ENCODE peak calls at places on chromosomes 12 and 14, in seven cellular contexts. One of them, this sample, is unnamed.
A peak's percentile ranks its signal among the peaks of the same experiment; 100 is the strongest.

GRCh38 chr12:111775205-111776193 is 8.8 kb downstream of the ALDH2 start:
- DNase-seq in body of pancreas: peak; percentile 89
- DNase-seq in foreskin fibroblast: no peak
- DNase-seq in IMR-90: peak; percentile 93
- DNase-seq in T-helper 9 cell: no peak
- DNase-seq in uterus: peak; percentile 90
- DNase-seq in EH: peak; percentile 63
- DNase-seq in this sample: no peak

GRCh38 chr14:100076133-100076532 is 10.9 kb downstream of the EVL start:
- DNase-seq in body of pancreas: no peak
- DNase-seq in uterus: no peak
- DNase-seq in IMR-90: peak; percentile 40
- DNase-seq in EH: peak; percentile 62
- DNase-seq in foreskin fibroblast: peak; percentile 20
- DNase-seq in T-helper 9 cell: no peak
- DNase-seq in this sample: no peak

GRCh38 chr12:48189331-48190125 is 6.1 kb downstream of the CCDC184 start:
- DNase-seq in T-helper 9 cell: peak; percentile 57
- DNase-seq in uterus: peak; percentile 75
- DNase-seq in body of pancreas: peak; percentile 79
- DNase-seq in foreskin fibroblast: peak; percentile 51
- DNase-seq in IMR-90: peak; percentile 67
- DNase-seq in EH: peak; percentile 71
- DNase-seq in this sample: peak; percentile 56

GRCh38 chr12:30678221-30678620 is 17.4 kb downstream of the IPO8 start:
- DNase-seq in T-helper 9 cell: no peak
- DNase-seq in uterus: no peak
- DNase-seq in EH: no peak
- DNase-seq in IMR-90: no peak
- DNase-seq in foreskin fibroblast: no peak
- DNase-seq in body of pancreas: no peak
- DNase-seq in this sample: no peak

GRCh38 chr12:26471560-26471959 is 276.2 kb downstream of the SSPN start:
- DNase-seq in T-helper 9 cell: no peak
- DNase-seq in uterus: no peak
- DNase-seq in EH: peak; percentile 56
- DNase-seq in body of pancreas: no peak
- DNase-seq in IMR-90: peak; percentile 68
- DNase-seq in foreskin fibroblast: peak; percentile 25
- DNase-seq in this sample: no peak

GRCh38 chr12:7667025-7667575 is 1.4 kb upstream of the APOBEC1 start:
- DNase-seq in uterus: no peak
- DNase-seq in T-helper 9 cell: no peak
- DNase-seq in body of pancreas: no peak
- DNase-seq in IMR-90: no peak
- DNase-seq in EH: peak; percentile 5
- DNase-seq in foreskin fibroblast: no peak
- DNase-seq in this sample: no peak

GRCh38 chr12:125023065-125023464 is 29.6 kb downstream of the BRI3BP start:
- DNase-seq in EH: no peak
- DNase-seq in IMR-90: no peak
- DNase-seq in T-helper 9 cell: no peak
- DNase-seq in uterus: no peak
- DNase-seq in body of pancreas: no peak
- DNase-seq in foreskin fibroblast: no peak
- DNase-seq in this sample: no peak

GRCh38 chr12:65984227-65984479 is 146.4 kb downstream of the LLPH start:
- DNase-seq in T-helper 9 cell: no peak
- DNase-seq in body of pancreas: no peak
- DNase-seq in uterus: no peak
- DNase-seq in foreskin fibroblast: no peak
- DNase-seq in IMR-90: no peak
- DNase-seq in EH: no peak
- DNase-seq in this sample: no peak

GRCh38 chr12:66025477-66025876 is 105.1 kb downstream of the LLPH start:
- DNase-seq in uterus: no peak
- DNase-seq in body of pancreas: no peak
- DNase-seq in EH: no peak
- DNase-seq in IMR-90: no peak
- DNase-seq in foreskin fibroblast: no peak
- DNase-seq in T-helper 9 cell: no peak
- DNase-seq in this sample: no peak

GRCh38 chr14:67773844-67774377 is 42.5 kb downstream of the ZFYVE26 start:
- DNase-seq in T-helper 9 cell: no peak
- DNase-seq in EH: no peak
- DNase-seq in IMR-90: no peak
- DNase-seq in foreskin fibroblast: no peak
- DNase-seq in uterus: no peak
- DNase-seq in body of pancreas: no peak
- DNase-seq in this sample: no peak

GRCh38 chr12:12673296-12673695 is 22.7 kb downstream of the GPR19 start:
- DNase-seq in EH: no peak
- DNase-seq in IMR-90: peak; percentile 13
- DNase-seq in foreskin fibroblast: no peak
- DNase-seq in body of pancreas: no peak
- DNase-seq in T-helper 9 cell: no peak
- DNase-seq in uterus: no peak
- DNase-seq in this sample: no peak

GRCh38 chr12:94851396-94852025 is 152.0 kb downstream of the NDUFA12 start:
- DNase-seq in T-helper 9 cell: no peak
- DNase-seq in EH: no peak
- DNase-seq in IMR-90: no peak
- DNase-seq in foreskin fibroblast: no peak
- DNase-seq in uterus: no peak
- DNase-seq in body of pancreas: no peak
- DNase-seq in this sample: no peak

GRCh38 chr12:48776956-48777355 is 11.9 kb downstream of the ADCY6 start:
- DNase-seq in EH: no peak
- DNase-seq in uterus: no peak
- DNase-seq in foreskin fibroblast: no peak
- DNase-seq in T-helper 9 cell: no peak
- DNase-seq in body of pancreas: no peak
- DNase-seq in IMR-90: no peak
- DNase-seq in this sample: no peak

GRCh38 chr12:2823483-2823882 is 11.0 kb downstream of the ITFG2 start:
- DNase-seq in T-helper 9 cell: no peak
- DNase-seq in IMR-90: no peak
- DNase-seq in body of pancreas: no peak
- DNase-seq in foreskin fibroblast: no peak
- DNase-seq in EH: no peak
- DNase-seq in uterus: no peak
- DNase-seq in this sample: no peak

GRCh38 chr12:89770391-89770790 is 61.8 kb upstream of the ATP2B1 start:
- DNase-seq in foreskin fibroblast: no peak
- DNase-seq in IMR-90: no peak
- DNase-seq in T-helper 9 cell: no peak
- DNase-seq in uterus: no peak
- DNase-seq in EH: peak; percentile 76
- DNase-seq in body of pancreas: no peak
- DNase-seq in this sample: no peak

GRCh38 chr12:80690513-80690912 is 16.9 kb upstream of the MYF6 start:
- DNase-seq in uterus: no peak
- DNase-seq in body of pancreas: no peak
- DNase-seq in IMR-90: no peak
- DNase-seq in EH: no peak
- DNase-seq in foreskin fibroblast: no peak
- DNase-seq in T-helper 9 cell: no peak
- DNase-seq in this sample: no peak

GRCh38 chr12:85923767-85924331 is 49.8 kb downstream of the NTS start:
- DNase-seq in body of pancreas: no peak
- DNase-seq in EH: peak; percentile 22
- DNase-seq in T-helper 9 cell: no peak
- DNase-seq in foreskin fibroblast: peak; percentile 8
- DNase-seq in uterus: no peak
- DNase-seq in IMR-90: peak; percentile 49
- DNase-seq in this sample: no peak

GRCh38 chr12:9701380-9702154 is 31.3 kb downstream of the CLECL1 start:
- DNase-seq in T-helper 9 cell: no peak
- DNase-seq in IMR-90: no peak
- DNase-seq in foreskin fibroblast: no peak
- DNase-seq in EH: no peak
- DNase-seq in body of pancreas: no peak
- DNase-seq in uterus: no peak
- DNase-seq in this sample: peak; percentile 28

GRCh38 chr14:19974844-19975243 is 547 bp upstream of the OR4K15 start:
- DNase-seq in foreskin fibroblast: no peak
- DNase-seq in body of pancreas: no peak
- DNase-seq in EH: no peak
- DNase-seq in uterus: no peak
- DNase-seq in IMR-90: no peak
- DNase-seq in T-helper 9 cell: no peak
- DNase-seq in this sample: peak; percentile 12

GRCh38 chr14:105107351-105107750 is 42.1 kb upstream of the GPR132 start:
- DNase-seq in EH: no peak
- DNase-seq in foreskin fibroblast: no peak
- DNase-seq in body of pancreas: no peak
- DNase-seq in uterus: no peak
- DNase-seq in IMR-90: no peak
- DNase-seq in T-helper 9 cell: no peak
- DNase-seq in this sample: no peak

GRCh38 chr14:93859957-93860356 is 67.2 kb upstream of the FAM181A start:
- DNase-seq in IMR-90: no peak
- DNase-seq in EH: no peak
- DNase-seq in body of pancreas: peak; percentile 11
- DNase-seq in foreskin fibroblast: no peak
- DNase-seq in uterus: no peak
- DNase-seq in T-helper 9 cell: no peak
- DNase-seq in this sample: no peak

GRCh38 chr14:105486974-105487448 is 325 bp downstream of the CRIP1 start:
- DNase-seq in EH: no peak
- DNase-seq in foreskin fibroblast: no peak
- DNase-seq in body of pancreas: no peak
- DNase-seq in IMR-90: no peak
- DNase-seq in uterus: peak; percentile 60
- DNase-seq in T-helper 9 cell: peak; percentile 58
- DNase-seq in this sample: no peak

GRCh38 chr12:3214508-3215365 is 137.6 kb downstream of the TSPAN9 start:
- DNase-seq in T-helper 9 cell: no peak
- DNase-seq in uterus: no peak
- DNase-seq in foreskin fibroblast: no peak
- DNase-seq in body of pancreas: no peak
- DNase-seq in IMR-90: no peak
- DNase-seq in EH: no peak
- DNase-seq in this sample: no peak

GRCh38 chr12:851913-852312 is 97.6 kb downstream of the RAD52 start:
- DNase-seq in IMR-90: peak; percentile 86
- DNase-seq in T-helper 9 cell: no peak
- DNase-seq in uterus: no peak
- DNase-seq in EH: peak; percentile 79
- DNase-seq in body of pancreas: no peak
- DNase-seq in foreskin fibroblast: peak; percentile 58
- DNase-seq in this sample: no peak

GRCh38 chr14:102221026-102221425 is 81.3 kb downstream of the WDR20 start:
- DNase-seq in T-helper 9 cell: no peak
- DNase-seq in body of pancreas: no peak
- DNase-seq in foreskin fibroblast: no peak
- DNase-seq in EH: peak; percentile 71
- DNase-seq in uterus: no peak
- DNase-seq in IMR-90: peak; percentile 44
- DNase-seq in this sample: no peak

GRCh38 chr14:37585101-37585479 is 10.0 kb downstream of the FOXA1 start:
- DNase-seq in IMR-90: no peak
- DNase-seq in T-helper 9 cell: no peak
- DNase-seq in body of pancreas: no peak
- DNase-seq in foreskin fibroblast: no peak
- DNase-seq in EH: no peak
- DNase-seq in uterus: no peak
- DNase-seq in this sample: no peak

GRCh38 chr12:9760699-9761406 is at the start of gene CD69:
- DNase-seq in IMR-90: no peak
- DNase-seq in body of pancreas: no peak
- DNase-seq in uterus: no peak
- DNase-seq in T-helper 9 cell: peak; percentile 66
- DNase-seq in foreskin fibroblast: no peak
- DNase-seq in EH: no peak
- DNase-seq in this sample: peak; percentile 87

GRCh38 chr14:99229654-99230215 is 42.3 kb downstream of the BCL11B start:
- DNase-seq in foreskin fibroblast: no peak
- DNase-seq in body of pancreas: no peak
- DNase-seq in EH: no peak
- DNase-seq in IMR-90: no peak
- DNase-seq in T-helper 9 cell: no peak
- DNase-seq in uterus: no peak
- DNase-seq in this sample: no peak

GRCh38 chr12:8037947-8038346 is 5.4 kb downstream of the FOXJ2 start:
- DNase-seq in IMR-90: no peak
- DNase-seq in EH: no peak
- DNase-seq in body of pancreas: peak; percentile 19
- DNase-seq in T-helper 9 cell: no peak
- DNase-seq in uterus: no peak
- DNase-seq in foreskin fibroblast: no peak
- DNase-seq in this sample: no peak

GRCh38 chr12:96773031-96773430 is 134.0 kb upstream of the NEDD1 start:
- DNase-seq in foreskin fibroblast: no peak
- DNase-seq in IMR-90: no peak
- DNase-seq in EH: peak; percentile 9
- DNase-seq in body of pancreas: no peak
- DNase-seq in uterus: no peak
- DNase-seq in T-helper 9 cell: no peak
- DNase-seq in this sample: no peak

GRCh38 chr12:69929531-69929930 is 104.5 kb downstream of the MYRFL start:
- DNase-seq in EH: no peak
- DNase-seq in body of pancreas: no peak
- DNase-seq in IMR-90: peak; percentile 6
- DNase-seq in uterus: no peak
- DNase-seq in T-helper 9 cell: no peak
- DNase-seq in foreskin fibroblast: no peak
- DNase-seq in this sample: no peak

GRCh38 chr12:2291182-2291832 is 238.5 kb downstream of the CACNA1C start:
- DNase-seq in IMR-90: no peak
- DNase-seq in uterus: no peak
- DNase-seq in foreskin fibroblast: no peak
- DNase-seq in EH: peak; percentile 31
- DNase-seq in T-helper 9 cell: no peak
- DNase-seq in body of pancreas: peak; percentile 32
- DNase-seq in this sample: no peak

GRCh38 chr12:124564232-124564958 is 3.0 kb downstream of the NCOR2 start:
- DNase-seq in T-helper 9 cell: no peak
- DNase-seq in EH: no peak
- DNase-seq in uterus: no peak
- DNase-seq in body of pancreas: no peak
- DNase-seq in IMR-90: no peak
- DNase-seq in foreskin fibroblast: no peak
- DNase-seq in this sample: no peak

GRCh38 chr14:34436118-34436905 is 25.7 kb downstream of the SPTSSA start:
- DNase-seq in IMR-90: peak; percentile 87
- DNase-seq in body of pancreas: no peak
- DNase-seq in uterus: no peak
- DNase-seq in EH: peak; percentile 77
- DNase-seq in foreskin fibroblast: peak; percentile 67
- DNase-seq in T-helper 9 cell: no peak
- DNase-seq in this sample: no peak

This sample was measured in T-cell.